ENCODE peak calls at places on chromosome 19, in five cellular contexts. L is fibroblast of lung; X is colonic mucosa; A is SJSA1; Y is naive thymus-derived CD4-positive, alpha-beta T cell. B is an unnamed sample. For H3K27me3, the result is how much of the 10 kb centered on the place peaks cover.

GRCh38 chr19:1110809-1111640 is 7.2 kb downstream of the GPX4 start:
- DNase-seq in L (no peak), X (no peak), A (no peak), Y (no peak), B (no peak)

GRCh38 chr19:35717665-35718344 is at the start of gene KMT2B:
- DNase-seq in L (no peak), X (no peak), A (peak), Y (no peak), B (peak)

GRCh38 chr19:11191273-11191755 is 6.0 kb downstream of the KANK2 start:
- DNase-seq in L (peak), X (peak), A (peak), Y (no peak), B (peak)

GRCh38 chr19:30450101-30450500 is 77.9 kb downstream of the ZNF536 start:
- DNase-seq in L (peak), X (peak), A (peak), Y (no peak), B (no peak)

GRCh38 chr19:46296722-46297431 is at the start of gene HIF3A:
- DNase-seq in L (no peak), X (peak), A (no peak), Y (no peak), B (no peak)

GRCh38 chr19:1105217-1105872 is 1.6 kb downstream of the GPX4 start:
- DNase-seq in L (no peak), X (peak), A (no peak), Y (no peak), B (no peak)

GRCh38 chr19:19540707-19541515 is 2.8 kb downstream of the CILP2 start:
- DNase-seq in L (peak), X (peak), A (no peak), Y (peak), B (peak)

GRCh38 chr19:45166723-45167252 is 6.0 kb upstream of the NKPD1 start:
- DNase-seq in L (no peak), X (no peak), A (no peak), Y (no peak), B (peak)

GRCh38 chr19:35224681-35225604 is 3.6 kb downstream of the FAM187B start:
- DNase-seq in L (no peak), X (peak), A (no peak), Y (no peak), B (no peak)

GRCh38 chr19:41910992-41911888 is 17.0 kb downstream of the ERFL start:
- DNase-seq in L (no peak), X (no peak), A (no peak), Y (no peak), B (no peak)
- H3K27me3 ChIP-seq in L (under half), X (under half), A (under half), Y (under half), B (under half)

GRCh38 chr19:17824339-17824738 is 3.0 kb upstream of the INSL3 start:
- DNase-seq in L (no peak), X (no peak), A (no peak), Y (no peak), B (no peak)
- H3K27me3 ChIP-seq in L (under half), X (under half), A (under half), Y (under half), B (under half)

GRCh38 chr19:2969104-2969504 is 8.3 kb upstream of the TLE6 start:
- DNase-seq in L (peak), X (peak), A (no peak), Y (no peak), B (no peak)

GRCh38 chr19:2970201-2970838 is 7.0 kb upstream of the TLE6 start:
- DNase-seq in L (peak), X (no peak), A (no peak), Y (no peak), B (no peak)

GRCh38 chr19:2964874-2965273 is 12.5 kb upstream of the TLE6 start:
- DNase-seq in L (no peak), X (no peak), A (no peak), Y (no peak), B (no peak)

GRCh38 chr19:2963122-2963521 is 14.2 kb upstream of the TLE6 start:
- DNase-seq in L (no peak), X (no peak), A (no peak), Y (no peak), B (no peak)

DNA sequence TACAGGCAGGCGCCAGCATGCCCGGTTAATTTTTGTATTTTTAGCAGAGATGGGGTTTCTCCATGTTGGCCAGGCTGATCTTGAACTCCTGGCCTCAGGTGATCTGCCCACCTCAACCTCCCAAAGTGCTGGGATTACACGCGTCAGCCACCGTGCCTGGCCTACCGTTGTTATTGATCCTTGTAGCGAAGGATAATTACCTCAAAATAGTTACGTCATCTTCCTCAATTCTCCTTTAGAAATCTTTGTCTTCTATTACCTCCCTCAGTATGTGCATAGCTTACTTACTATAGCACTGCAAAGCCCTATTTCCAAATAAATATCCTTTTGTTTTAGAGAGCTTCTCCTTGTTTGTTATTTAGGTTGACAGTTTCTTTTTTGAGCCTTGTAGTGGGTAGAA is 9.4 kb upstream of the TLE6 start:
- DNase-seq in L (no peak), X (no peak), A (no peak), Y (no peak), B (no peak)
- H3K27me3 ChIP-seq in L (under half), X (under half), A (under half), Y (under half), B (under half)

GRCh38 chr19:50670102-50670380 is 20.8 kb downstream of the C19orf81 start:
- DNase-seq in L (no peak), X (no peak), A (no peak), Y (no peak), B (no peak)
- H3K27me3 ChIP-seq in L (under half), X (under half), A (under half), Y (under half), B (under half)